ENCODE peak calls at places on chromosomes 1 and 21, in five cellular contexts. One of them, this sample, is unnamed.

GRCh38 chr1:28144203-28145135 is 32.0 kb downstream of the PTAFR start:
- DNase-seq in sigmoid colon: no peak
- DNase-seq in EL: peak
- DNase-seq in NCI-H345: no peak
- DNase-seq in T-cell: no peak
- DNase-seq in this sample: no peak

GRCh38 chr1:156089704-156090103 is 7.4 kb upstream of the MEX3A start:
- DNase-seq in NCI-H345: no peak
- DNase-seq in EL: no peak
- DNase-seq in T-cell: no peak
- DNase-seq in sigmoid colon: no peak
- DNase-seq in this sample: no peak

GRCh38 chr1:10788592-10789006 is 7.8 kb downstream of the CASZ1 start:
- DNase-seq in EL: no peak
- DNase-seq in T-cell: no peak
- DNase-seq in NCI-H345: no peak
- DNase-seq in sigmoid colon: peak
- DNase-seq in this sample: peak

GRCh38 chr1:14421977-14422609 is 176.4 kb upstream of the KAZN start:
- DNase-seq in T-cell: no peak
- DNase-seq in NCI-H345: peak
- DNase-seq in EL: no peak
- DNase-seq in sigmoid colon: no peak
- DNase-seq in this sample: no peak

GRCh38 chr1:179178965-179179364 is 50.5 kb downstream of the ABL2 start:
- DNase-seq in sigmoid colon: no peak
- DNase-seq in NCI-H345: no peak
- DNase-seq in EL: peak
- DNase-seq in T-cell: no peak
- DNase-seq in this sample: no peak

GRCh38 chr1:111777301-111777700 is 21.6 kb downstream of the DDX20 start:
- DNase-seq in T-cell: no peak
- DNase-seq in EL: no peak
- DNase-seq in sigmoid colon: no peak
- DNase-seq in NCI-H345: no peak
- DNase-seq in this sample: no peak

GRCh38 chr21:41216486-41216885 is 48.5 kb downstream of the BACE2 start:
- DNase-seq in T-cell: no peak
- DNase-seq in EL: no peak
- DNase-seq in NCI-H345: no peak
- DNase-seq in sigmoid colon: no peak
- DNase-seq in this sample: no peak

GRCh38 chr1:22633697-22634463 is 2.5 kb upstream of the C1QA start:
- DNase-seq in T-cell: no peak
- DNase-seq in NCI-H345: no peak
- DNase-seq in EL: no peak
- DNase-seq in sigmoid colon: no peak
- DNase-seq in this sample: no peak

GRCh38 chr1:45304311-45305081 is 22.2 kb upstream of the HPDL start:
- DNase-seq in sigmoid colon: peak
- DNase-seq in EL: no peak
- DNase-seq in T-cell: no peak
- DNase-seq in NCI-H345: no peak
- DNase-seq in this sample: peak

GRCh38 chr1:63134501-63135173 is 187.7 kb upstream of the FOXD3 start:
- DNase-seq in T-cell: no peak
- DNase-seq in EL: no peak
- DNase-seq in NCI-H345: no peak
- DNase-seq in sigmoid colon: no peak
- DNase-seq in this sample: no peak

GRCh38 chr1:188689542-188689941 is 1788.1 kb downstream of the BRINP3 start:
- DNase-seq in EL: peak
- DNase-seq in NCI-H345: peak
- DNase-seq in sigmoid colon: no peak
- DNase-seq in T-cell: no peak
- DNase-seq in this sample: no peak

GRCh38 chr1:242784074-242784473 is 259.6 kb upstream of the PLD5 start:
- DNase-seq in T-cell: no peak
- DNase-seq in EL: no peak
- DNase-seq in sigmoid colon: no peak
- DNase-seq in NCI-H345: peak
- DNase-seq in this sample: no peak

GRCh38 chr1:201708085-201708512 is 120.9 kb upstream of the IPO9 start:
- DNase-seq in T-cell: no peak
- DNase-seq in EL: peak
- DNase-seq in NCI-H345: peak
- DNase-seq in sigmoid colon: peak
- DNase-seq in this sample: no peak

GRCh38 chr1:160877221-160877620 is 7.8 kb downstream of the ITLN1 start:
- DNase-seq in NCI-H345: no peak
- DNase-seq in T-cell: peak
- DNase-seq in sigmoid colon: no peak
- DNase-seq in EL: no peak
- DNase-seq in this sample: no peak

GRCh38 chr1:113320272-113320671 is 70.0 kb upstream of the MAGI3 start:
- DNase-seq in sigmoid colon: no peak
- DNase-seq in NCI-H345: no peak
- DNase-seq in EL: no peak
- DNase-seq in T-cell: no peak
- DNase-seq in this sample: no peak

GRCh38 chr1:46102769-46103476 is 29.5 kb downstream of the PIK3R3 start:
- DNase-seq in T-cell: no peak
- DNase-seq in EL: no peak
- DNase-seq in sigmoid colon: no peak
- DNase-seq in NCI-H345: no peak
- DNase-seq in this sample: no peak